ENCODE peak calls at places on chromosomes 12 and 14, in seven cellular contexts. N is Caco-2, Z is cardiac muscle cell, R is A549, G is heart right ventricle, K is H9, U is heart left ventricle. T is an unnamed sample. For H3K9me3 and H3K4me1, the result is how much of the 10 kb centered on the place peaks cover.

GRCh38 chr14:54026671-54027070 is 70.0 kb upstream of the BMP4 start:
- DNase-seq in K (no peak), G (no peak), R (peak), N (peak), U (no peak), Z (no peak), T (peak)

GRCh38 chr12:45407188-45407850 is 191.4 kb downstream of the ANO6 start:
- DNase-seq in U (no peak), K (no peak), Z (no peak), R (no peak), N (no peak), G (peak), T (no peak)

GRCh38 chr12:89117448-89118034 is 234.8 kb downstream of the DUSP6 start:
- DNase-seq in U (no peak), K (no peak), G (no peak), Z (no peak), R (no peak), N (no peak), T (peak)

GRCh38 chr12:111448266-111448830 is 42.6 kb downstream of the SH2B3 start:
- DNase-seq in U (no peak), Z (no peak), R (no peak), K (no peak), N (no peak), G (no peak), T (no peak)

GRCh38 chr14:103819503-103820307 is 27.7 kb downstream of the PPP1R13B start:
- DNase-seq in Z (peak), U (peak), R (no peak), N (no peak), G (peak), K (peak), T (no peak)

GRCh38 chr14:105176513-105176912 is 4.6 kb downstream of the NUDT14 start:
- DNase-seq in N (no peak), U (no peak), Z (no peak), K (no peak), R (no peak), G (no peak), T (no peak)

GRCh38 chr12:52918784-52919183 is 13.9 kb upstream of the KRT8 start:
- DNase-seq in G (no peak), Z (no peak), N (no peak), R (no peak), K (no peak), U (no peak), T (no peak)

GRCh38 chr14:104974146-104974541 is 4.0 kb downstream of the AHNAK2 start:
- DNase-seq in R (no peak), K (no peak), U (peak), N (no peak), Z (no peak), G (no peak), T (no peak)

GRCh38 chr12:45303955-45304354 is 88.1 kb downstream of the ANO6 start:
- DNase-seq in Z (no peak), U (no peak), R (no peak), N (no peak), K (no peak), G (no peak), T (no peak)

GRCh38 chr14:35867280-35867629 is 41.1 kb downstream of the BRMS1L start:
- DNase-seq in G (no peak), Z (no peak), U (no peak), N (no peak), R (no peak), K (no peak), T (no peak)

GRCh38 chr12:26195641-26196423 is 459 bp downstream of the SSPN start:
- DNase-seq in U (peak), G (peak), Z (peak), R (peak), N (peak), K (peak), T (peak)

GRCh38 chr14:61420326-61420725 is 98.9 kb downstream of the PRKCH start:
- DNase-seq in U (no peak), N (no peak), Z (no peak), K (no peak), G (no peak), R (peak), T (peak)

GRCh38 chr14:86604546-86604945 is 1074.6 kb downstream of the FLRT2 start:
- DNase-seq in N (no peak), R (no peak), U (no peak), Z (no peak), K (no peak), G (no peak), T (no peak)

GRCh38 chr12:110270125-110270962 is 10.7 kb upstream of the ATP2A2 start:
- DNase-seq in K (no peak), R (peak), N (no peak), G (peak), Z (peak), U (peak), T (peak)

GRCh38 chr12:3491938-3492867 is 1.2 kb downstream of the PRMT8 start:
- DNase-seq in N (peak), U (peak), G (peak), K (peak), Z (peak), R (peak), T (peak)

GRCh38 chr12:66482880-66483279 is 180.6 kb downstream of the HELB start:
- DNase-seq in Z (peak), K (no peak), R (no peak), U (no peak), N (no peak), G (no peak), T (no peak)

GRCh38 chr12:62562892-62563291 is 96.3 kb downstream of the MON2 start:
- DNase-seq in U (no peak), K (no peak), N (no peak), G (no peak), Z (no peak), R (no peak), T (no peak)

GRCh38 chr12:120007272-120007671 is 18.2 kb downstream of the BICDL1 start:
- DNase-seq in G (no peak), Z (no peak), N (no peak), K (no peak), R (no peak), U (no peak), T (no peak)

GRCh38 chr12:45040977-45041376 is 9.9 kb downstream of the DBX2 start:
- DNase-seq in G (no peak), N (no peak), K (no peak), U (no peak), Z (no peak), R (no peak), T (no peak)

GRCh38 chr14:89025581-89026236 is 201.3 kb downstream of the TTC8 start:
- DNase-seq in G (no peak), U (no peak), Z (no peak), K (no peak), N (no peak), R (no peak), T (no peak)

GRCh38 chr12:19800884-19801283 is 361.6 kb downstream of the AEBP2 start:
- DNase-seq in U (no peak), G (no peak), Z (no peak), R (no peak), K (no peak), N (no peak), T (peak)

GRCh38 chr12:46547421-46548340 is 175.1 kb upstream of the SLC38A2 start:
- DNase-seq in N (no peak), Z (no peak), K (no peak), G (no peak), U (no peak), R (no peak), T (peak)

GRCh38 chr14:74213907-74214803 is 25.1 kb upstream of the VSX2 start:
- DNase-seq in U (no peak), G (no peak), R (no peak), Z (no peak), N (no peak), K (no peak), T (no peak)

GRCh38 chr14:60485600-60486251 is at the start of gene C14orf39:
- DNase-seq in K (peak), R (no peak), N (no peak), U (no peak), Z (peak), G (no peak), T (peak)

GRCh38 chr12:64029013-64029857 is 184.7 kb downstream of the SRGAP1 start:
- DNase-seq in K (no peak), Z (no peak), R (no peak), N (no peak), U (no peak), G (no peak), T (no peak)

GRCh38 chr14:59677771-59678211 is 101.2 kb upstream of the CCDC175 start:
- DNase-seq in U (no peak), R (no peak), N (no peak), K (no peak), Z (no peak), G (no peak), T (no peak)

GRCh38 chr14:65469903-65470302 is 57.4 kb downstream of the FUT8 start:
- DNase-seq in K (peak), R (no peak), Z (no peak), U (no peak), G (no peak), N (no peak), T (no peak)

GRCh38 chr12:85036241-85036707 is at the start of the genes LRRIQ1 and TSPAN19:
- DNase-seq in N (peak), R (peak), G (peak), Z (peak), U (peak), K (peak), T (peak)

GRCh38 chr14:102087762-102088011 is 843 bp upstream of the HSP90AA1 start:
- DNase-seq in N (no peak), K (no peak), R (no peak), Z (no peak), G (no peak), U (no peak), T (no peak)
- TF ChIP-seq CTCF in N (no peak), K (no peak), R (no peak), Z (no peak), G (no peak), U (no peak), T (no peak)

DNA sequence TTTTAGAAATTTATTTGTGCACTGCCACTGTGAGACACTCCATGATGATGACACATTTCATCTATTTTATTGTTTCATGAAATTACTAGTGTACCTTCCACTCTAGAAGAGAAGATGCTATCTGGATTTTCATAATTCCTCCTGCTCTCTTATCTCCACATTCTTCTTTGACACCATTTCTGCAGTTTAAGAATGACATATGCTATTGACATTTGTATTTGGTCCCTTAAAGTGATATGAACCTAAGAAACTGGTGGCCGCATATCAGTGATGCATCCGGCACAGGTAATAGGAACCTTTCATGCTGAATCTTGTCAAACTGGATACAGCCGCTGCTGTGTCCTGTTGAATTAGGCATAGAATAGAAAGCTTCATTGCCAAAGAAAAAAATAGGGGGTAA is 696.4 kb downstream of the TMEM121 start:
- DNase-seq in G (no peak), N (no peak), Z (no peak), U (no peak), R (no peak), K (no peak), T (no peak)
- H3K9me3 ChIP-seq in G (under half), N (under half), Z (under half), U (under half), R (under half), K (half or more), T (under half)

DNA sequence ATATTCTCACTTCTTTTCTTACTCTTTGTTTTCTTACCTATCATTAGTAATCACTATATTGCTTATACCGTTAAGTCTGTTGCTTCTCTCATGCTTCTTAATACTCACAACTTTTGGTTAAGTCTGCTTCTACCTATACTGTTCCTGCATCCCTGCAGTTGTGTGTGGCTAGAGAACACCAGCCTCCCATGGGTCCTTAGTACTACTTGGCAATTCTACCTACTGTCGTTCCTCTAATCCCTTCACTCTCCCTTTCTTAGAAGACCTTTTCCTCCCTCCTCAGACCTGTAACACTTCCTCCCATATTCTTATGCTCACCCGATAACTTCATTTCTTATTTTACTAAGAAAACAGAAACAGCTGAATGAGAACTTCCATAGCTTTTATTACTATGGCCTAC is 29.3 kb downstream of the CNOT2 start:
- DNase-seq in Z (no peak), K (no peak), U (no peak), N (no peak), G (no peak), R (no peak), T (no peak)
- H3K4me1 ChIP-seq in Z (under half), K (under half), U (under half), N (under half), G (under half), R (under half), T (under half)

DNA sequence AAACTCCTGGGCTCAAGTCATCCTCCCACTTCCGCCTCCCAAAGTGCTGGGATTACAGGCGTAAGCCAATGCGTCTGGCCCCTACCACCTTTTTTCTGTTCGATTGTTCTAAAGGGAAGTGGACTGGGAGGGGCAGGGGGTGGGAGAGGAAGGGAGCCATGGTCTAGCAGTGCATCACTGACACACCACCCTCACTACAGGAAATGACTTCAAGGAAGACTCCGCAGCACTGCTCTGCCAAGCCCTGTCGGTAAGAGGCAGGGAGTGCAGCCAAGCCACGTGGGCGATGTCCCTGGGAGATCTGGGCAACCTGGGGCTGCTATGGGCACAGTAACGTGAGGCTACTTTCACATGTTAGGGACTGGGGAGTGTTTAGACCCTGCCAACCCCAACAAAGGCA is 18.0 kb downstream of the LRRC74A start:
- DNase-seq in N (no peak), Z (no peak), R (peak), U (peak), G (peak), K (peak), T (peak)
- TF ChIP-seq CTCF in N (no peak), Z (peak), R (no peak), U (peak), G (peak), K (peak), T (no peak)

GRCh38 chr12:131600160-131600532 is 110.7 kb upstream of the SFSWAP start:
- DNase-seq in U (no peak), G (no peak), R (no peak), N (no peak), Z (no peak), K (no peak), T (no peak)
- H3K9me3 ChIP-seq in U (under half), G (under half), R (under half), N (under half), Z (under half), K (under half), T (under half)

DNA sequence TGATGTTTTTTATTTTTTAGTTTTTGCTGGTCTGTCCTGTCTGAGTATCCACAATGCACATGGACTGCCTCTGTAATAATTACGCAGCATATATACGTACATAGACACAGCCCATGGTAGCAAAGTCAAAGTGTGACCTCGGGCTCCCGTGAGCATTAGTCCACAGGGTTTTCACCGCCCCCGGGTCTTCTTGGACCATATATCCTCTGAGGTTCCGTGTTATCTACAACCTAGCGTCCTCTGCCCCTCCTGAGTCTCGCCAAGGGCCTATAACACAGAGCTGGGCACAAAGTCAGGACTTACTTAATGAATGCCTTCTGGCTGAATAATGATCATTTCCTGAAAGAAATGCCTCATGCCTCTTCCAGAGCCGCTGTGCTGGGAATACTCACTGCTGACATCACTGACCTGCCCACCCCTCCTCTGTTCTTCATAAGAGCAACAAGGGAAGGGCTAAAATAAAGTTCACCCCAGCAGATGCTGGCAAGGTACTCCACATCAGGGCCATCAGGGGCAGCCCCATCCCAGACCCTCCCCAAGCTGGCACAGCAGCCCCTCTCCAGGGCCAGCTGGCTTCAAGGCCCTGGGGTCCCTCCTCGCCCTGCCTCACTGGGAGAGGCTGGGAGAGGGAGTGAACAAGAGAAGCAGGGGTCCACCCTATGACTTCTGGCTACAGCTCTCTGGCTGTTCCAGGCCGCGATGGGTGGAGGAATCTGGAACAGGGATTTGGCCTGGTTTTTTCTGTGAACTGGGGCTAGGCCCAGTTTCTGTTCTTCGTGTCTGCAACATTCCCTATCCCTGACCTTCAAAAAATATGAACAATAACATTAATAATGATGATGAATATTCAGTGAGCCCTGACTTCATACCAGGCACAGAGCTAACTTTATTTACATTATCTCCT is 7.9 kb downstream of the HDAC7 start:
- DNase-seq in K (no peak), U (peak), R (no peak), Z (no peak), G (peak), N (no peak), T (no peak)
- H3K4me1 ChIP-seq in K (under half), U (half or more), R (half or more), Z (half or more), G (half or more), N (under half), T (under half)

GRCh38 chr12:96061864-96062453 is 26.6 kb upstream of the LTA4H start:
- DNase-seq in R (peak), U (peak), K (peak), G (peak), N (peak), Z (peak), T (peak)
- TF ChIP-seq CTCF in R (peak), U (peak), K (peak), G (peak), N (peak), Z (peak), T (peak)

GRCh38 chr12:34391771-34392581 is 369.7 kb downstream of the ALG10 start:
- DNase-seq in K (no peak), N (no peak), R (no peak), U (peak), Z (no peak), G (no peak), T (no peak)

GRCh38 chr12:34393821-34394150 is 371.5 kb downstream of the ALG10 start:
- DNase-seq in G (no peak), Z (no peak), R (no peak), U (peak), K (no peak), N (no peak), T (no peak)

GRCh38 chr12:34394211-34395055 is 372.1 kb downstream of the ALG10 start:
- DNase-seq in U (peak), G (peak), K (peak), Z (no peak), N (no peak), R (no peak), T (no peak)

GRCh38 chr12:34392741-34393085 is 370.4 kb downstream of the ALG10 start:
- DNase-seq in U (no peak), Z (no peak), N (no peak), R (no peak), G (no peak), K (peak), T (no peak)

GRCh38 chr12:34393086-34393820 is 371.0 kb downstream of the ALG10 start:
- DNase-seq in U (peak), N (no peak), Z (no peak), G (peak), R (no peak), K (peak), T (no peak)
- H3K9me3 ChIP-seq in U (under half), N (under half), Z (under half), G (under half), R (under half), K (half or more), T (under half)